ENCODE peak calls at places on chromosomes 7 and 10, in ten cellular contexts. W is tibial artery, R is astrocyte, J is left ventricle myocardium inferior, N is fibroblast of lung, B is PC-3, Z is thoracic aorta, G is heart left ventricle, Q is A549, P is psoas muscle. H is an unnamed sample.

GRCh38 chr7:36984710-36985308 is 260.5 kb upstream of the AOAH start:
- DNase-seq in R (no peak), G (no peak), Z (no peak), P (no peak), Q (no peak), W (no peak), N (no peak), B (no peak), J (no peak), H (no peak)

GRCh38 chr7:155763721-155764431 is 48.4 kb downstream of the SHH start:
- DNase-seq in B (no peak), Q (no peak), J (no peak), Z (no peak), W (no peak), G (no peak), N (no peak), P (no peak), R (peak), H (peak)

GRCh38 chr7:17408245-17408903 is 109.9 kb downstream of the AHR start:
- DNase-seq in G (no peak), P (peak), N (peak), B (peak), W (peak), R (peak), J (no peak), Z (peak), Q (peak), H (peak)

GRCh38 chr7:92945840-92946239 is 109.5 kb upstream of the CDK6 start:
- DNase-seq in N (no peak), P (no peak), R (no peak), J (no peak), Z (no peak), W (no peak), G (no peak), Q (no peak), B (no peak), H (no peak)

GRCh38 chr7:20508109-20508508 is 107.4 kb upstream of the ABCB5 start:
- DNase-seq in G (no peak), Z (no peak), R (no peak), P (no peak), J (no peak), Q (peak), B (peak), W (no peak), N (no peak), H (no peak)

GRCh38 chr10:12350167-12350872 is 973 bp downstream of the CAMK1D start:
- DNase-seq in J (peak), Z (no peak), B (peak), Q (peak), N (peak), P (peak), W (peak), R (peak), G (peak), H (peak)

GRCh38 chr7:85685901-85686300 is 499.0 kb upstream of the SEMA3D start:
- DNase-seq in Z (no peak), N (peak), W (no peak), G (no peak), J (no peak), B (peak), Q (no peak), R (no peak), P (no peak), H (no peak)

GRCh38 chr7:82859106-82859850 is 303.4 kb downstream of the PCLO start:
- DNase-seq in R (peak), N (no peak), P (no peak), W (no peak), G (no peak), Z (no peak), B (no peak), J (no peak), Q (no peak), H (no peak)

GRCh38 chr10:105726149-105726548 is 1085.1 kb downstream of the SORCS3 start:
- DNase-seq in W (no peak), J (no peak), Z (no peak), B (no peak), R (no peak), Q (no peak), P (no peak), N (no peak), G (no peak), H (no peak)

GRCh38 chr7:128831178-128831993 is 1.2 kb downstream of the FLNC start:
- DNase-seq in Z (no peak), N (peak), Q (no peak), J (peak), G (peak), P (peak), R (peak), W (peak), B (peak), H (peak)

DNA sequence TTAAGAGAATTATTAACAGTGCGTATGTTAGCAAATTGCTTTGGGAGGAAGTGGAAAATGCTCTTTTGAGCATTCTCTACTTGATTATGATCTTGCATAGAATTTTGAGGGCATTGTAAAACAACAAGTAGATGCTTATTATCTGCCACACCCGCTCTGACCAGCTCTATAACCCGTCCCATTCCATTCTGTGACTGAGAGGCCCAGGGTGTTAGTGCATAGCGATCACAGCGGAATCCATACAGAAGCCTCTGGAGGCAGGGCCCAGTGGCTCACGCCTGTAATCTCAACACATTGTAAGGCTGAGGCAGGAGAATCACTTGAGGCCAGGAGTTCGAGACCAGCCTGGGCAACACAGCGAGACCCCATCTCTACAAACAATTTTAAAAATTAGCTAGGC is 40.4 kb upstream of the WAC start:
- DNase-seq in Z (no peak), W (no peak), J (no peak), N (no peak), R (no peak), P (no peak), B (no peak), Q (no peak), G (no peak), H (no peak)
- H3K27ac ChIP-seq in Z (no peak), W (no peak), J (peak), N (no peak), R (no peak), P (no peak), B (no peak), Q (no peak), G (no peak), H (no peak)

DNA sequence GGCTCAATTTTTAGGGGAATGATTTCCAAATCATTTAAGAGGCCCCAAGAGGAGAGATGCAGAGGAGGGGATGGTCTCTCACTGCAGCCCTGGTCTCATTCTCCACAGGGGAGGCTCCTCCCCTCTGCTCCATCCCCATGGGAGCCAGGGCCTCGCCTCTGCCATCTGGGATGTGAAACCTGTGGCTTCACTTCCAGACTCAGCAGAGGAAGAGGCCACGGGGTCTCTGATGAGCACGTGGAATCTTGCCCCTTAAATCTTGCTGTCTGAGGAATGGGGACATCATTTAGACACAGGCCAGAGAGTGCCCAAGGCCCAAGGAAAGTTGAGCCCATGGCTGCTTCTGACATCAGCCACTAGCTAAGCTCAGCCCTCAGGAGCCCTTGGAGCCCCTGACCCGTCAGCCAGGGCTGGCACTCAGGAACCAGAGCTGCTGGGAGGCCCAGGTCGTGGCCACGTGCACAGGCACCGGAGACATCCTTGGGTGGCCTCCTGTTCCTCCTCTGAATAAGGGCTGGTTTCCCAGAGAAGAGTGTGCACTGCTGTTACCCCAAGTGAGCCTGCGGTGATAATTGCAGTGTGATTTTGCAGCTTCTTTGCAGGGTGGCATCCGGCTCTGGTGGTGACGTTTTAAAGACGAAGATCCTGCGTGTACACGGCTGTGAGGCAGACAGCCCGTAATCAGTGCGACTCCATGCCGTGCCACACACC is 50.5 kb downstream of the VIPR2 start:
- DNase-seq in Z (no peak), G (peak), W (no peak), Q (no peak), P (no peak), J (no peak), N (no peak), B (no peak), R (no peak), H (no peak)
- H3K27ac ChIP-seq in Z (peak), G (no peak), W (peak), Q (no peak), P (peak), J (peak), N (no peak), B (no peak), R (no peak), H (no peak)

DNA sequence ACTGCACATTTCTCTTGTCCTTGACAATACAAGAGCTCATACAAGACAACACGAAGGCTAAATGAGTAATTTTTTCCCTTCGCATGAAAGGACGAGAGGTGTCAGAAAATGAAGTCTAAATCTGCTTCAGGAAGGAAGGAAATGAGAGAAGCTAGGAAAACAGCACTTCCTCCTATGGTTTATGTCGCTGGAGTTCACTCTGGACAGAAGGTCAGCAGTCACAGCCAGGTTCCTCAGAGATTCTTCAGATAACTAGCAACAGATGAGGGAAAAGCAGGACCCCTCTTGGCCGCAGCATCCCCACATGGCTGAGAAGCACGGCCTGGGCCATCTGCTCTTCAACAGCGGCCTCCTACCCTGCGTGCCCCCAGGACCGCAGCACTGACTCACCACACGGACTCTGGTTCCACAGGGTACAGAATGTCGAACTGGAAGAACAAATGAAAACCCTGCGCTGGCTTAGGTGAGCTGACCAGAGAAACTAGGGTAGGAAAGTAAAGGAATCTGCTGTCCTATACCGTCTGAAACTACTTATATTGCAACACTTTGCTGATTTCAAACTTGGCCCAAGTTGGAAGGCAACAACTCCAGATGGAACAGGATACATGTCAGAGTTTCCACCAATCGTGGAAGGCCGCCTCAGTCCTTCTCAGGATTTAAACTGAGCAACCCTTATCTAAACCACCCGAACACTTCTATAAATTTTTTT is 26.3 kb downstream of the DNMBP start:
- DNase-seq in Z (no peak), W (peak), R (peak), J (peak), G (peak), B (no peak), Q (no peak), P (peak), N (peak), H (peak)
- H3K27ac ChIP-seq in Z (no peak), W (peak), R (peak), J (peak), G (peak), B (peak), Q (no peak), P (peak), N (peak), H (peak)

DNA sequence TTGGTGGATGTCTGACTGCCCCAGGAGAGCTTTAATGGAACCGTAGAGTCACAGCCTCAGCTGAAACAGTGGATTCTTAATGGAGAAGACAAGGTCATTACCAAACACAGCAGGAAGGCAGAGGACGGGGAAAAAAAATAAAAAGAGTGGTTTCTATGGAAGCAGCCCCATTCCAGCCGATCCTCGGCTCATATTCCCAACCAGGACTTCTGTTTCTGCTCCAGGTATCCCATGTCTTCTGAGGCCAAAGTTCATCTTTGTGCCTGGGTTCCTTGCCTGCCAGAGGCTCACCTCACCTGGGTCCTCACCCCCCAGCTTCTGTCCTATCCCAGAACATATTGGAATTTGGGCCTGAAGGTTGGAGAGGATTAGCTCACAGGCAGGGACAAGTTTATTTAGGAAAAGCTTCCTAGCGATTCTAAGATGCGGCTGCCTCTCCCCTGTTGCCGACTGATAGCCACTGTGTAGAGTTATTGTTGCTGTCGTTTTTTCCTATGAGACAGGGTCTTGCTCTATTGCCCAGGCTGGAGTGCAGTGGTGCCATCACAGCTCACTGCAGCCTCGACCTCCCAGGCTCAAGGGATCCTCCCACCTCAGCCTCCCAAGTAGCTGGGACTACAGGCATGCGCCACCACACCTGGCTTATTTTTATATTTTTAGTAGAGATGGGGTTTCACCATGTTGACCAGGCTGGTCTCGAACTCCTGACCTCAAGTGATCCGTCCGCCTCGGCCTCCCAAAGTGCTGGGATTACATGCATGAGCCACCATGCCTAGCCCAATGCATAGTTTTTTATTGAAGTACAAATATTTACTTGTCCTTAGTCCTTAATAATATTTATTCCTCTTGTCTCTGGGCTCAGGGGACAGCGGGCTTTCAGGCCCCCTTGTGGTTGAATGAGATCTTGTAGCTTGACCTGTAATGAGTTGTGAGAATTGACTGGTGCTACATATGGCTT is 15.4 kb downstream of the CCL26 start:
- DNase-seq in N (peak), G (no peak), B (peak), Q (peak), P (no peak), R (no peak), Z (no peak), J (no peak), W (no peak), H (peak)
- H3K27ac ChIP-seq in N (no peak), G (no peak), B (no peak), Q (no peak), P (no peak), R (no peak), Z (no peak), J (no peak), W (no peak), H (no peak)

DNA sequence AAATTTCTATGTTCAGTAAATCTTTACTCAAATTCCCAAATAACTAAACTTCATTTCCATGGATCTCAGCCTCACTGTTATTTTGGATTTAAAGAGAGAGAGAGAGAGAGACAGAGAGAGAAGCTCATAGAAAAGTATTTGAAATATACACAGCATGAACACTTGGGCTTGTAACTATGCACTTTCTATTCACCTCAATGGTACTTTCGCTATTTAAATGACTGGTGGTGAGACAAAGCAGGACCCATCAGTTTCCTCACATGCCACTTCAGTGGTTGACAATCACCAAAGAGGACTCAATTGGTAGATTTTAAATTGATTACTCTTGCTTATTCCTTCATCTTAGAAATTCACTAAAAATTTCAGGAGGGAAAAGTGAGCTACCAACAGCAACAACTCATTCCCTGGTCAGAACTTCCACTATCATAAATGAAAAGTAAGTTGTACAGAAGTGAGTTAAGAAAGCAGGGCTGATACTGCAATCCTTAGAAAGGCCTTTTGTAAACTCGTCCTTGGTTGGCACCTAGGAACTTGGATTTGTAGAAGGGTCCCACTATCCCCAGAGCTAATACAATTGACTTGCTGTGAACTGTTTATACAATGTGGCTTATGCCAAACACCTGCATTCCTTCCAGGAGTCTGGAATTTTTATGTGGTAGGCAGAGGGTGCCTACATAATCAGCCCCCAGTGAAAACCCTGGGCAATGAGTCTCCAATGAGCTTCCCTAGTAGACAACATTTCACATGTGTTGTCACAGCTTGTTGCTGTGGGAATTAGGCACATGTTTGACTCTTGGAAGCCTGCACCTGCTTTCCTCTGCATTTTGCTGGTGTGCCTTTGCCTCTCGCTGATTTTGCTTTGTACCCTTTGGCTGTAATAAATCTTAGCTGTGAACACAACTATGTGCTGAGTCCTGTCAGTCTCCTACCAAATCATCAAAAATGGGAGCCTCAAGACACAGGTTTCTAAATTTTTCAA is 10.8 kb downstream of the ERLIN1 start:
- DNase-seq in N (no peak), R (no peak), Q (no peak), Z (no peak), B (no peak), G (no peak), W (no peak), P (no peak), J (no peak), H (no peak)
- H3K27ac ChIP-seq in N (no peak), R (no peak), Q (no peak), Z (no peak), B (no peak), G (no peak), W (no peak), P (no peak), J (no peak), H (no peak)

GRCh38 chr7:6399351-6399750 is 48.4 kb downstream of the DAGLB start:
- DNase-seq in W (no peak), Z (no peak), Q (no peak), N (no peak), G (no peak), P (no peak), J (no peak), B (no peak), R (no peak), H (no peak)
- H3K27ac ChIP-seq in W (no peak), Z (peak), Q (no peak), N (no peak), G (no peak), P (no peak), J (peak), B (no peak), R (no peak), H (peak)

GRCh38 chr7:47763063-47763974 is 181.4 kb upstream of the TNS3 start:
- DNase-seq in B (peak), N (peak), G (no peak), J (no peak), Z (no peak), R (peak), W (no peak), P (no peak), Q (peak), H (peak)
- H3K27ac ChIP-seq in B (peak), N (peak), G (no peak), J (no peak), Z (no peak), R (peak), W (no peak), P (no peak), Q (peak), H (peak)

DNA sequence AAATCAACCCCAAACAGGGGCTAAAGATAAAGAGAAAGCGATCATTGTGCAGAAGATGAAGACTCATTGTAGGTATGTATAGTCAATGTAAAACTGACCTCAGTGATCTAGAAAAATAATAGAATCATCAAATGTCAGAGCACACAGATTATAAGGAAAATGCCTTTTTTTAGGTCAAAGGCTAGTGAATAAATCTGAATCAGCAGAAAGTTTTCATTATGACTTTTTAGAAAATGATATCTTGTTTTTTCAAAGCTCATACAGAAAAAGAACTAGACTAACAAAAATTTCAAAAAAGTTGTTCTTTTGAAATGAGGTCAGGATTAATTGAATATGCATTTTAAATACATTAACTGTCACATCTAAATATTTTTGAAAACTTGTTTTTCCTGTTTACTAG is 60.2 kb upstream of the STEAP4 start:
- DNase-seq in N (no peak), W (no peak), Q (no peak), P (no peak), J (no peak), G (no peak), R (no peak), B (no peak), Z (no peak), H (no peak)
- H3K27ac ChIP-seq in N (no peak), W (no peak), Q (no peak), P (no peak), J (no peak), G (no peak), R (no peak), B (no peak), Z (no peak), H (no peak)